ENCODE peak calls at places on chromosome 16, in six cellular contexts. P is activated CD4-positive, alpha-beta T cell treated with anti-CD3 and anti-CD28 coated beads, Interleukin-2, amount 50 U/mL, for 24 hours; Y is effector CD4-positive, alpha-beta T cell; G is activated naive CD8-positive, alpha-beta T cell treated with anti-CD3 and anti-CD28 coated beads, Interleukin-2, amount 50 U/mL, for 24 hours; C is brain microvascular endothelial cell; W is AG04450. V is an unnamed sample.

GRCh38 chr16:12319464-12320030 is 343.0 kb downstream of the SNX29 start:
- DNase-seq in P (no peak), Y (no peak), G (no peak), C (no peak), W (no peak), V (no peak)

GRCh38 chr16:81263470-81264200 is 25.1 kb downstream of the BCO1 start:
- DNase-seq in P (no peak), Y (no peak), G (no peak), C (no peak), W (no peak), V (no peak)

GRCh38 chr16:77599793-77600415 is 122.4 kb upstream of the NUDT7 start:
- DNase-seq in P (no peak), Y (no peak), G (peak), C (peak), W (no peak), V (no peak)

GRCh38 chr16:4900036-4900435 is 36.9 kb downstream of the PPL start:
- DNase-seq in P (no peak), Y (no peak), G (no peak), C (no peak), W (no peak), V (no peak)

GRCh38 chr16:69848635-69849545 is 86.8 kb downstream of the WWP2 start:
- DNase-seq in P (no peak), Y (no peak), G (no peak), C (peak), W (peak), V (no peak)

GRCh38 chr16:57651344-57652333 is 16.5 kb upstream of the ADGRG3 start:
- DNase-seq in P (no peak), Y (no peak), G (no peak), C (no peak), W (no peak), V (no peak)

GRCh38 chr16:88560722-88561484 is 9.3 kb upstream of the ZC3H18 start:
- DNase-seq in P (no peak), Y (no peak), G (no peak), C (no peak), W (no peak), V (no peak)

GRCh38 chr16:6016530-6017184 is 919.1 kb upstream of the EEF2KMT start:
- DNase-seq in P (no peak), Y (no peak), G (no peak), C (peak), W (no peak), V (no peak)

GRCh38 chr16:3731126-3731935 is 14.0 kb upstream of the TRAP1 start:
- DNase-seq in P (no peak), Y (no peak), G (no peak), C (no peak), W (no peak), V (no peak)

GRCh38 chr16:81583893-81584705 is 139.5 kb downstream of the CMIP start:
- DNase-seq in P (no peak), Y (no peak), G (no peak), C (no peak), W (peak), V (no peak)

GRCh38 chr16:50521246-50521900 is 26.8 kb upstream of the NKD1 start:
- DNase-seq in P (no peak), Y (no peak), G (no peak), C (no peak), W (no peak), V (no peak)

GRCh38 chr16:67444259-67445125 is 13.6 kb downstream of the HSD11B2 start:
- DNase-seq in P (no peak), Y (no peak), G (no peak), C (no peak), W (no peak), V (no peak)

GRCh38 chr16:67675999-67676398 is 9.4 kb downstream of the C16orf86 start:
- DNase-seq in P (no peak), Y (no peak), G (no peak), C (no peak), W (no peak), V (no peak)

GRCh38 chr16:23269248-23270091 is 32.6 kb upstream of the SCNN1B start:
- DNase-seq in P (no peak), Y (no peak), G (no peak), C (no peak), W (no peak), V (no peak)

GRCh38 chr16:47197536-47198179 is 53.9 kb upstream of the NETO2 start:
- DNase-seq in P (no peak), Y (no peak), G (no peak), C (no peak), W (no peak), V (no peak)

GRCh38 chr16:73047536-73048291 is at the start of gene ZFHX3:
- DNase-seq in P (no peak), Y (no peak), G (peak), C (no peak), W (no peak), V (peak)

GRCh38 chr16:27660507-27660906 is 110.6 kb downstream of the KATNIP start:
- DNase-seq in P (no peak), Y (no peak), G (no peak), C (no peak), W (no peak), V (no peak)

GRCh38 chr16:17403859-17404545 is 66.8 kb downstream of the XYLT1 start:
- DNase-seq in P (no peak), Y (no peak), G (no peak), C (no peak), W (no peak), V (no peak)

GRCh38 chr16:87043273-87044030 is 273.7 kb downstream of the C16orf95 start:
- DNase-seq in P (no peak), Y (no peak), G (no peak), C (no peak), W (peak), V (no peak)